ENCODE peak calls at places on chromosomes 4 and X, in five cellular contexts. One of them, this sample, is unnamed.

GRCh38 chr4:161419822-161420221 is 744.0 kb downstream of the FSTL5 start:
- DNase-seq in psoas muscle: no peak
- DNase-seq in pancreas: no peak
- DNase-seq in body of pancreas: peak
- DNase-seq in SJSA1: no peak
- DNase-seq in this sample: no peak

GRCh38 chrX:149569770-149570169 is 17.5 kb downstream of the MAGEA9B start:
- DNase-seq in psoas muscle: no peak
- DNase-seq in SJSA1: no peak
- DNase-seq in pancreas: no peak
- DNase-seq in body of pancreas: no peak
- DNase-seq in this sample: no peak

GRCh38 chrX:9378980-9379696 is 85.7 kb upstream of the TBL1X start:
- DNase-seq in SJSA1: no peak
- DNase-seq in body of pancreas: no peak
- DNase-seq in psoas muscle: no peak
- DNase-seq in pancreas: no peak
- DNase-seq in this sample: peak

GRCh38 chrX:144709841-144710240 is 537.5 kb upstream of the SPANXN1 start:
- DNase-seq in body of pancreas: no peak
- DNase-seq in pancreas: no peak
- DNase-seq in SJSA1: no peak
- DNase-seq in psoas muscle: no peak
- DNase-seq in this sample: peak

GRCh38 chr4:23001478-23001877 is 308.7 kb downstream of the GBA3 start:
- DNase-seq in pancreas: no peak
- DNase-seq in SJSA1: no peak
- DNase-seq in body of pancreas: no peak
- DNase-seq in psoas muscle: no peak
- DNase-seq in this sample: no peak

GRCh38 chr4:41744572-41745291 is 3.8 kb downstream of the PHOX2B start:
- DNase-seq in SJSA1: no peak
- DNase-seq in psoas muscle: no peak
- DNase-seq in pancreas: no peak
- DNase-seq in body of pancreas: no peak
- DNase-seq in this sample: no peak

GRCh38 chr4:80948161-80948560 is 82.3 kb upstream of the BMP3 start:
- DNase-seq in SJSA1: no peak
- DNase-seq in psoas muscle: no peak
- DNase-seq in pancreas: no peak
- DNase-seq in body of pancreas: no peak
- DNase-seq in this sample: no peak

GRCh38 chr4:10733016-10733415 is 48.4 kb upstream of the CLNK start:
- DNase-seq in pancreas: no peak
- DNase-seq in body of pancreas: no peak
- DNase-seq in SJSA1: no peak
- DNase-seq in psoas muscle: no peak
- DNase-seq in this sample: no peak

GRCh38 chrX:111445485-111445884 is 33.5 kb upstream of the DCX start:
- DNase-seq in pancreas: no peak
- DNase-seq in psoas muscle: no peak
- DNase-seq in SJSA1: no peak
- DNase-seq in body of pancreas: no peak
- DNase-seq in this sample: peak

GRCh38 chrX:4268676-4269075 is 555.2 kb upstream of the PRKX start:
- DNase-seq in body of pancreas: no peak
- DNase-seq in SJSA1: no peak
- DNase-seq in pancreas: no peak
- DNase-seq in psoas muscle: no peak
- DNase-seq in this sample: no peak

GRCh38 chrX:39440734-39441305 is 639.6 kb downstream of the MID1IP1 start:
- DNase-seq in pancreas: no peak
- DNase-seq in body of pancreas: no peak
- DNase-seq in SJSA1: no peak
- DNase-seq in psoas muscle: no peak
- DNase-seq in this sample: no peak

GRCh38 chr4:88283661-88284377 is 542 bp downstream of the PPM1K start:
- DNase-seq in pancreas: peak
- DNase-seq in SJSA1: peak
- DNase-seq in body of pancreas: peak
- DNase-seq in psoas muscle: peak
- DNase-seq in this sample: peak

GRCh38 chrX:107603433-107604159 is 24.7 kb upstream of the PRPS1 start:
- DNase-seq in pancreas: no peak
- DNase-seq in psoas muscle: no peak
- DNase-seq in SJSA1: no peak
- DNase-seq in body of pancreas: no peak
- DNase-seq in this sample: no peak

DNA sequence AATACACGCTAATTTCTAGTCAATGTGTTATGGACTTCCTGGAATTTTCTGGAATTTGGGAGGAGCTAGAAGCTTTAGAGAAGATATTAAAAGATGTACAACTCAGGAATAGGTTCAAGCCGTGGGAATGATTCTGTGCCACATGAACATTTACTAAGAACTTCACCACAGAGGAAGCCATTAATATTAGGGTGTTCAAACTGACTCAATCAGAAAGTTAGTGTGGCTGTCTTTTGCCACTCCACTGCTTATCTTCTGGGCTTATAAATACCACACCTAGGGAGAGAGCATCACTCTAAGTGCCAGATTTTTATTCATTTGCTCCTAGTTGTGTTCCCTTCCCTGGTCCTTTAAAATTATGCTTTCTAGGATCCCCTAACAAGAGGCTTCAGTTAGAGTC is 409.8 kb downstream of the KCTD8 start:
- DNase-seq in psoas muscle: no peak
- DNase-seq in pancreas: no peak
- DNase-seq in SJSA1: no peak
- DNase-seq in body of pancreas: no peak
- DNase-seq in this sample: no peak
- H3K4me3 ChIP-seq in psoas muscle: no peak
- H3K4me3 ChIP-seq in pancreas: no peak
- H3K4me3 ChIP-seq in SJSA1: no peak
- H3K4me3 ChIP-seq in body of pancreas: no peak
- H3K4me3 ChIP-seq in this sample: no peak

GRCh38 chrX:112851161-112851779 is 10.6 kb upstream of the AMOT start:
- DNase-seq in body of pancreas: no peak
- DNase-seq in psoas muscle: no peak
- DNase-seq in pancreas: no peak
- DNase-seq in SJSA1: no peak
- DNase-seq in this sample: no peak
- H3K4me3 ChIP-seq in body of pancreas: no peak
- H3K4me3 ChIP-seq in psoas muscle: no peak
- H3K4me3 ChIP-seq in pancreas: no peak
- H3K4me3 ChIP-seq in SJSA1: no peak
- H3K4me3 ChIP-seq in this sample: no peak

DNA sequence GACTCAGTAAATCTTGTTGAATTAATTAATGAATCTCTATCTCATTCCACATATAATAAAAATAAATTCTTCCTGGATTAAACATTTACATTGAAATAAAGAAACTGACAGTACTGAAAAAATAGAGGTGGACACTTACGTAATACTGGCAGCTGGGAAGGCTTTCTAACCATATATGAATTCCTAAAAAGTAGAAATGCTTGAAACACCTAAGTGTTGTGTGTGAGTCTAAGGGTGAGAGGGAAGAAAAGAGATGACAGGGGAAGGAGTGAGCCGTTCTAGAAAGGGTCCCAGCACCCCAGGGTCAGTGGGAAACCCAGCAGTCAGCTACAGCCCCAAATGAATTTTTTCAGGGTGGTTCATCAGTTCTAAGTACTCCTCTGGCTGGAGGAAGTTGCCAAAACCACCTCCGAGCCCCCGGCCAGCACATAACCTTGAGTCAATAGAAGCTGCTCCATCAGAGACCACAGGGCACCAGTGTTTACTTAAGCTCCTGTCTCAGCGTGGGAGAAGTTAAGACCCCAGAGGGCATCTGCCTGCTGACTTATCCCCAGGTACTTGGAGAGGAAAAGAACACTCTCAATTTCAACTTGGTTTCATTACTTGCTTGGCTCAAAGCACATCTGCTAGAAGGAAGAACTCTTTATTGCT is 18.3 kb downstream of the GAB3 start:
- DNase-seq in body of pancreas: no peak
- DNase-seq in psoas muscle: no peak
- DNase-seq in SJSA1: peak
- DNase-seq in pancreas: no peak
- DNase-seq in this sample: peak
- H3K4me3 ChIP-seq in body of pancreas: no peak
- H3K4me3 ChIP-seq in psoas muscle: no peak
- H3K4me3 ChIP-seq in SJSA1: no peak
- H3K4me3 ChIP-seq in pancreas: no peak
- H3K4me3 ChIP-seq in this sample: no peak

DNA sequence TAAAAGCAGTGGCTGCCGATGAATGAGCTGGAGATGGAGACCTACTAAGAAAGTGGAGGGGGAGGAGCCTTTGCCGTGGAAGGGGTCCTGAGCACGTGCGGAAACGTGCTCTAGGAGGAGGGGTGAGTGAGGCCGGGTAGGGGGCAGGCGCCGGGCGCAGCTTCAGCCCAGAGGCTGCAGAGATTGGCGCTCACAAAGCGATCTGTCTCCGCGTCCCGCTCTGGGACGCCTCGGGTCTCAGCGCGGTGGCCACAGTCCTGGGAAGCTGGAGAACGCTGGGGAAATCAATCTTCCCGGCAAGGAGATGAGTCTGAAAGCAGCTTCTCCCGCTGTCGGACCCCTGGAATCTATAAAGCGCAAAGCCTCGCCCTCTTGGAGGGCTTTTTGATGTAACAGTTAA is 460 bp upstream of the ARHGAP6 start:
- DNase-seq in body of pancreas: no peak
- DNase-seq in psoas muscle: peak
- DNase-seq in SJSA1: no peak
- DNase-seq in pancreas: no peak
- DNase-seq in this sample: no peak
- H3K4me3 ChIP-seq in body of pancreas: no peak
- H3K4me3 ChIP-seq in psoas muscle: peak
- H3K4me3 ChIP-seq in SJSA1: peak
- H3K4me3 ChIP-seq in pancreas: peak
- H3K4me3 ChIP-seq in this sample: peak

GRCh38 chr4:52573551-52573950 is 85.5 kb downstream of the USP46 start:
- DNase-seq in body of pancreas: no peak
- DNase-seq in pancreas: no peak
- DNase-seq in psoas muscle: no peak
- DNase-seq in SJSA1: peak
- DNase-seq in this sample: no peak

GRCh38 chr4:52572936-52573485 is 86.1 kb downstream of the USP46 start:
- DNase-seq in SJSA1: no peak
- DNase-seq in psoas muscle: no peak
- DNase-seq in body of pancreas: no peak
- DNase-seq in pancreas: no peak
- DNase-seq in this sample: peak

GRCh38 chr4:52574036-52574435 is 85.1 kb downstream of the USP46 start:
- DNase-seq in pancreas: no peak
- DNase-seq in SJSA1: no peak
- DNase-seq in psoas muscle: no peak
- DNase-seq in body of pancreas: no peak
- DNase-seq in this sample: no peak

GRCh38 chr4:52566136-52567031 is 92.7 kb downstream of the USP46 start:
- DNase-seq in body of pancreas: no peak
- DNase-seq in SJSA1: peak
- DNase-seq in pancreas: no peak
- DNase-seq in psoas muscle: no peak
- DNase-seq in this sample: no peak

GRCh38 chr4:52568351-52568750 is 90.8 kb downstream of the USP46 start:
- DNase-seq in body of pancreas: no peak
- DNase-seq in SJSA1: no peak
- DNase-seq in psoas muscle: no peak
- DNase-seq in pancreas: no peak
- DNase-seq in this sample: no peak
- H3K4me3 ChIP-seq in body of pancreas: no peak
- H3K4me3 ChIP-seq in SJSA1: no peak
- H3K4me3 ChIP-seq in psoas muscle: no peak
- H3K4me3 ChIP-seq in pancreas: no peak
- H3K4me3 ChIP-seq in this sample: no peak

GRCh38 chrX:15948318-15948660 is 93.7 kb upstream of the AP1S2 start:
- DNase-seq in psoas muscle: no peak
- DNase-seq in body of pancreas: no peak
- DNase-seq in SJSA1: no peak
- DNase-seq in pancreas: no peak
- DNase-seq in this sample: no peak
- H3K4me3 ChIP-seq in psoas muscle: no peak
- H3K4me3 ChIP-seq in body of pancreas: no peak
- H3K4me3 ChIP-seq in SJSA1: no peak
- H3K4me3 ChIP-seq in pancreas: no peak
- H3K4me3 ChIP-seq in this sample: no peak

This sample was measured in fibroblast of pulmonary artery.